ENCODE peak calls at places on chromosomes 4 and X, in seven cellular contexts. P, W, F, Y, R, Q and H are unnamed samples. For H3K9me3, the result is how much of the 10 kb centered on the place peaks cover.

GRCh38 chr4:101695176-101695575 is 95.4 kb upstream of the BANK1 start:
- DNase-seq in Q (no peak), Y (no peak), R (peak), F (no peak), W (no peak), P (no peak), H (no peak)

GRCh38 chr4:4991541-4992099 is 27.6 kb downstream of the CYTL1 start:
- DNase-seq in Y (no peak), W (no peak), Q (no peak), P (no peak), F (no peak), R (no peak), H (no peak)

GRCh38 chr4:102832667-102833066 is 5.3 kb upstream of the UBE2D3 start:
- DNase-seq in Y (no peak), W (no peak), P (no peak), R (no peak), Q (no peak), F (no peak), H (no peak)

GRCh38 chrX:7514871-7515599 is 327.9 kb upstream of the VCX start:
- DNase-seq in Q (no peak), R (no peak), Y (no peak), P (no peak), F (no peak), W (no peak), H (no peak)

GRCh38 chrX:55056820-55057690 is 17.8 kb upstream of the PAGE2B start:
- DNase-seq in Y (no peak), F (no peak), Q (no peak), R (peak), W (no peak), P (no peak), H (no peak)

GRCh38 chrX:48695925-48696300 is 621 bp upstream of the SUV39H1 start:
- DNase-seq in F (no peak), Q (peak), R (no peak), P (no peak), Y (no peak), W (no peak), H (no peak)

GRCh38 chrX:49915352-49916222 is 6.8 kb upstream of the CLCN5 start:
- DNase-seq in F (peak), Q (peak), W (peak), P (no peak), R (peak), Y (peak), H (no peak)

GRCh38 chr4:5636766-5637670 is 71.3 kb downstream of the EVC2 start:
- DNase-seq in R (no peak), P (no peak), Y (no peak), Q (no peak), F (no peak), W (no peak), H (no peak)

GRCh38 chr4:45347056-45347455 is 620.7 kb upstream of the GNPDA2 start:
- DNase-seq in Y (no peak), Q (no peak), F (no peak), R (no peak), P (no peak), W (no peak), H (no peak)

GRCh38 chr4:141391771-141392170 is 171.1 kb downstream of the ZNF330 start:
- DNase-seq in F (no peak), Y (no peak), Q (no peak), W (no peak), P (no peak), R (peak), H (no peak)

GRCh38 chrX:38233891-38234807 is 13.5 kb upstream of the SRPX start:
- DNase-seq in P (no peak), Y (no peak), R (peak), Q (no peak), W (peak), F (no peak), H (no peak)

GRCh38 chr4:20403317-20403716 is 151.6 kb downstream of the SLIT2 start:
- DNase-seq in W (no peak), Y (no peak), F (no peak), Q (no peak), P (no peak), R (no peak), H (no peak)

GRCh38 chrX:106933538-106933961 is 13.3 kb downstream of the CLDN2 start:
- DNase-seq in Y (peak), R (peak), W (peak), Q (no peak), P (peak), F (no peak), H (no peak)

GRCh38 chr4:135065366-135065765 is 863.8 kb upstream of the PABPC4L start:
- DNase-seq in Q (no peak), F (no peak), Y (no peak), W (no peak), P (no peak), R (peak), H (no peak)

GRCh38 chrX:2500681-2501151 is at the start of the genes DHRSX and ZBED1:
- DNase-seq in R (no peak), F (no peak), Q (peak), W (peak), P (peak), Y (no peak), H (peak)

GRCh38 chr4:161881370-161881769 is 282.4 kb downstream of the FSTL5 start:
- DNase-seq in P (no peak), R (no peak), Y (no peak), F (no peak), Q (no peak), W (no peak), H (no peak)

GRCh38 chrX:7190157-7190556 is 42.2 kb upstream of the PUDP start:
- DNase-seq in R (no peak), P (no peak), F (no peak), W (no peak), Y (no peak), Q (no peak), H (no peak)

GRCh38 chr4:87461281-87461700 is 38.9 kb downstream of the NUDT9 start:
- DNase-seq in W (no peak), Y (no peak), Q (no peak), F (no peak), R (peak), P (no peak), H (no peak)

GRCh38 chrX:18410038-18410437 is 15.4 kb upstream of the CDKL5 start:
- DNase-seq in W (no peak), Y (peak), P (no peak), Q (peak), F (no peak), R (peak), H (no peak)

GRCh38 chr4:168717852-168718251 is 221.0 kb downstream of the PALLD start:
- DNase-seq in Y (no peak), F (no peak), W (peak), P (peak), Q (no peak), R (peak), H (no peak)

GRCh38 chr4:83138979-83139378 is 24.4 kb upstream of the PLAC8 start:
- DNase-seq in Y (no peak), R (no peak), P (no peak), W (no peak), F (no peak), Q (no peak), H (no peak)

GRCh38 chr4:24742773-24743676 is 52.3 kb upstream of the SOD3 start:
- DNase-seq in F (no peak), Y (no peak), Q (no peak), P (no peak), W (no peak), R (no peak), H (no peak)

GRCh38 chr4:137253949-137254348 is 278.3 kb downstream of the PCDH18 start:
- DNase-seq in Q (no peak), R (peak), F (peak), W (no peak), Y (no peak), P (no peak), H (no peak)

GRCh38 chr4:1151541-1151940 is 20.8 kb downstream of the SPON2 start:
- DNase-seq in W (no peak), F (no peak), Q (no peak), Y (peak), P (no peak), R (no peak), H (no peak)

GRCh38 chrX:132953358-132953757 is 5.1 kb downstream of the HS6ST2 start:
- DNase-seq in Q (no peak), F (no peak), R (no peak), Y (no peak), W (no peak), P (no peak), H (no peak)

GRCh38 chr4:161920304-161921052 is 243.3 kb downstream of the FSTL5 start:
- DNase-seq in F (no peak), Y (no peak), Q (no peak), P (no peak), W (no peak), R (no peak), H (no peak)

GRCh38 chrX:9539611-9540387 is 74.9 kb downstream of the TBL1X start:
- DNase-seq in R (no peak), F (no peak), P (no peak), Y (no peak), W (no peak), Q (no peak), H (no peak)

GRCh38 chr4:169133932-169134331 is 123.9 kb upstream of the CBR4 start:
- DNase-seq in F (no peak), P (no peak), W (no peak), Q (no peak), Y (peak), R (no peak), H (no peak)

GRCh38 chr4:2570551-2571222 is 34.2 kb downstream of the FAM193A start:
- DNase-seq in F (no peak), R (no peak), P (peak), Y (no peak), W (peak), Q (no peak), H (no peak)

GRCh38 chr4:7752649-7753048 is 187.0 kb downstream of the AFAP1 start:
- DNase-seq in W (no peak), P (no peak), F (no peak), Q (no peak), R (no peak), Y (no peak), H (no peak)

GRCh38 chr4:141807073-141807472 is 170.7 kb downstream of the IL15 start:
- DNase-seq in P (no peak), Q (no peak), F (no peak), W (no peak), Y (no peak), R (peak), H (no peak)

GRCh38 chrX:84453351-84454246 is 48.7 kb downstream of the HDX start:
- DNase-seq in Y (no peak), P (peak), W (peak), F (no peak), R (no peak), Q (peak), H (no peak)

GRCh38 chr4:69078852-69079251 is 17.4 kb upstream of the UGT2B7 start:
- DNase-seq in W (no peak), Q (no peak), P (no peak), Y (no peak), R (no peak), F (no peak), H (no peak)

GRCh38 chr4:47669946-47670345 is 167.9 kb downstream of the CORIN start:
- DNase-seq in F (no peak), R (peak), W (no peak), Q (no peak), Y (peak), P (no peak), H (no peak)

GRCh38 chr4:8189551-8190466 is 9.3 kb upstream of the SH3TC1 start:
- DNase-seq in Q (no peak), P (no peak), F (no peak), Y (no peak), R (no peak), W (no peak), H (no peak)

GRCh38 chr4:41143721-41144379 is 70.5 kb downstream of the APBB2 start:
- DNase-seq in Y (no peak), F (no peak), Q (no peak), P (no peak), R (no peak), W (no peak), H (no peak)

DNA sequence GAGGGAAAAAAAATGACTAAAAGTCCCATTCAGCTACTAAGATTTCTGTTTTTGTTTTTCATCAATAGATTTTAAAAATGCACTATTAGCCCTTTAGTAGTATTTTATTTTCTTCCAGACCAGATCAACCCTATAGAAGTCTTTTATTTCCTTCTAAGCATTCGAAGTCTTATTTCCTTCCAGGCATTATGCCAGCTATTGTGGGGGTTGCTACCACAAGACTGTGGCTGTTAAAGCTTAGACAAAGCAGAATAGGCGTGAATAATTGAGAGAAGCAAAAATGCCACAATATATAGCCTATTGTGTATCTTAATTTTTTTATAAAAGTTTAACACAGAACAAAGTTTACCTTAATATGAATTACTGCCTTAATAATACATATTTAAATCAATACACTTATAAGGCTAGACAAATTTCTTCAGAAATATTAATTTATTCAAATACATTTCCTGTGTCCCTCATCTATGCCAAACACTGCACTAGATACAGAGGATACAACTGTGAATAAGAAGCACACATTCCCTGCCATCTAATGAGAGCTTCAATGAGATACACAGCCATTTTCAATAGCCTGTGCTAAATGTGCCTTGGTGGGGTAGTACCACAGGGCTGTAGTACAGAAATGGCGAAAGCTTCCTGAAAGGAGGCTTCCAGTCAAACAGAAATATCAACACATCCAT is 33.1 kb downstream of the SLC10A7 start:
- DNase-seq in Q (no peak), R (peak), P (no peak), F (no peak), W (no peak), Y (no peak), H (no peak)
- H3K9me3 ChIP-seq in Q (under half), R (under half), P (under half), F (under half), W (under half), Y (under half), H (under half)

DNA sequence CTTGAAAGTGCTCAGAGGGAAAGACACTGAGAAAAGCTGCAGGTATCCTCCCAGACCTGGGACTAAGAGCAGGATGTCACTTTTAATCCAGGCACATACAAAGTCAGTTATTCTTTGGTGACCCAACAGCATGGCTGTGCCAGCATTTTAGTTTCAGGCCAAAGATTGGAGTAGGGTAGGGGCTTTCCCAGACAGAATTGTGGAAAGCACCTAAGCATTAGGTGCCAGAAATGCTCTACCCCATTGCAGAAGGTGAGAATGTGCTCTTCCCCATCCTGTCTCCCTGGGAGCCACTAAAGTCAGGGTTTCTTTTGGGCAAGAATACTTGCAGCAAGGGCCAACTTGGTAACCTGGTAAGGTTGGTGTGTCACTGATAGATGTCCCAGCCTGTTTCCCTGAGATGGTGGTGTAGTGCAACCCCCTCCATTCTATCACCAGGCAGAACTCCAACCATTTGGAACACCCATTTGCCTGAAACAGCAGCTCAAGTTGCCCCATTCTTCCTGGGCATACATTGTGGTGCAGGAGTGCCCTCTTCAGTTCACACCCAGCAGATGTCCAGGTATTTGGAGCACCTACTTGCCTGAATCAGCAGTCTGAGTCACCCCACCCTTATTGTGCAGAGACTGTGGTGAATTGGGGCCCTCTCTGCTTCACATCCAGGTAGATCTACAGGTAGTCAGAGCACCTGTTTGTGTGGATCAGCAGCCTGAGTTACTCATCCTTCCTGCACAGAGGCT is 183.5 kb downstream of the ZC4H2 start:
- DNase-seq in R (no peak), Y (no peak), Q (no peak), F (no peak), P (no peak), W (no peak), H (no peak)
- H3K9me3 ChIP-seq in R (under half), Y (under half), Q (under half), F (under half), P (under half), W (under half), H (under half)

DNA sequence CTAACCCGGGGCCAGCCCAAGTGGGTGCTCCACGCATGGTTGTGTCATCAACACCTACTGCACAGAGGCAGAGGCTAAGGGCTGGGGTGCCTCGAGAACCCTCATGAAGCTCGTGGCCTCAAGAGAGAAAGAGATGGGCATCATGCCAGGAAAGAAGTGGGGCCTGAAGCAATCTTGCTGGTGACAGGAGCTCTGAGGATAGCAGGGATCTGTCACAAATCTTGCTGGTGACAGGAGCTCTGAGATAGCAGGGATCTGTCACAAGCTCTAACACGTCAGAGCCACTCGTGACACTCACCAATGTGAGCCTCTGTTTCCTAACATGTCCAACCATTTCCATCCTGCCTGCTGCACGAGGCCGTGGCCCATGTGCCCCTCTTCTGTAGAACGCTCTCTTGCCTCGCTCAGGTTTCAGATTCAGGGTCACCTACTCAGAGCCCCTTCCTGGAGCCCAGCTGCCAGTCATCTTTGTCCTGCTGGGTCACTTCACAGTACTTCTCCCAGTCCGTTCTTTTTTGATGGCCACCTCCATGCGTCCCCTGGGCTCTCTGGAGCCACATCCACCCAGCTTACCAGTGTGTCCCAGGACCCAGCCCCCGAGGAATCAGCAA is 21.1 kb downstream of the PNMA6E start:
- DNase-seq in Y (no peak), P (no peak), R (no peak), W (no peak), F (no peak), Q (no peak), H (no peak)
- H3K9me3 ChIP-seq in Y (under half), P (under half), R (under half), W (under half), F (under half), Q (under half), H (under half)

DNA sequence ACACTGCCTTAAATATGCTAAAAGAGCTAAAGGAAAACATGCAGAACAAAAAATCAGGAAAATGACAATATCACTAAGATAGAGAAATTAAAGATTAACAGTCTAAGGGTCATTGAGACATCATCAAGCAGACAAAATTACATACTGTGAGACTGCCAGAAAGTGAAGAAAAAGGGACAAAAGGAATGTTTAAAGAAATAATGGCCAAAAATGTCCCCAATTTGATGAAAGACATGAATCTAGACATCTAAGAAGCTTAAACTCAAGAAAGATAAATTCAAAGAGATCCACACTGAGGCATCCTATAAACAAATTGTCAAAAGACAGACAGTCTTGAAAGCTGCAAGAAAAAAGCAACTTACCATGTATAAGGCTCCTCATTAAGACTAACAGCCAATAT is 63.7 kb downstream of the OPHN1 start:
- DNase-seq in R (no peak), Y (no peak), P (no peak), Q (no peak), F (no peak), W (no peak), H (no peak)
- H3K9me3 ChIP-seq in R (under half), Y (under half), P (under half), Q (under half), F (under half), W (under half), H (under half)

DNA sequence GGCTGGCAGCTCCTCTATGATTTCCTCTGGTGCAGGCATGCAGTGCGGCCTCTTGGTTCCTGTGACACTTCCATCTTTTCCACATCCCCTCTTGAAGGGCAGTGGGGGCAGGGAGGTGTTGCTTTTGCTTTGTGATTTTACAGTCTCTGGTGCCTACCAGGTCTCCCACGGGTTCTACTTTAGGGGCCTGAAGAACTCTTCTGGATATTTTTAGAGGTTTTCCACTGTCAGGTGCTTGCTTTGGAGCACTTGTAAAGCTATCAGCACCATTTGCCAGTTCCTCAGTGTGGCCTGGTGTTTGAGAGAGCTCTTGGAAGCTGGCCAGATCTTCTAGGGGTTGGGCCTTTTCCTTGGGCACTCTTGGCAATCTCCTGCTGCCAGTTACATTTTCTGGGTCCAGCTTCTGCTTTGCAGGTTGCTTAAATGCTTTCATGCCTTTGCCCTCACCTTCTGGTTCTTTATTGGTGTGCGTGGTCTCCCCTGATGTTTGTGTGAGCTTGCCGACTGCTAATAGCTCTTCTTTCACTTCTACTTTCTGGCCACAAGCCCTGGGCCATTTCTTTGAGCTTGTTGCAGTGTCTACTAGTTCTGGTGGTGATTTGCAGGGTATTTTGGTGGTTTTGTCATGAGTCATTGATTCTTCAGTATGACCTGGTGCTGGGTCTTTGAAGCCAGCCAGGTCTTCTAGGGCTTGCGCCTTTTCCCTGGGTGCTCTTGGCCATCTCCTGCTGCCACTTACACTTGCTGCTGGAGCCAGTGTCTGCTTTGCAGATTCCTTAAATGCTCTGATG is 11.4 kb upstream of the CHST7 start:
- DNase-seq in Y (peak), W (peak), R (no peak), F (no peak), P (no peak), Q (no peak), H (no peak)
- H3K9me3 ChIP-seq in Y (under half), W (under half), R (under half), F (under half), P (under half), Q (under half), H (under half)